ENCODE peak calls at places on chromosome 11, in seven cellular contexts. One of them, this sample, is unnamed.

GRCh38 chr11:123063396-123064267 is 1.7 kb upstream of the HSPA8 start:
- DNase-seq in CD4-positive, CD25-positive, alpha-beta regulatory T cell: peak; percentile 61
- DNase-seq in colonic mucosa: peak; percentile 53
- DNase-seq in lung: peak; percentile 41
- DNase-seq in mammary epithelial cell: peak; percentile 60
- DNase-seq in psoas muscle: peak; percentile 66
- DNase-seq in A673: peak; percentile 79
- DNase-seq in this sample: peak; percentile 66

GRCh38 chr11:73236879-73237278 is 18.8 kb downstream of the P2RY2 start:
- DNase-seq in colonic mucosa: peak; percentile 63
- DNase-seq in A673: peak; percentile 48
- DNase-seq in psoas muscle: peak; percentile 84
- DNase-seq in CD4-positive, CD25-positive, alpha-beta regulatory T cell: no peak
- DNase-seq in lung: peak; percentile 63
- DNase-seq in mammary epithelial cell: peak; percentile 48
- DNase-seq in this sample: no peak

GRCh38 chr11:3830088-3830487 is 10.7 kb downstream of the RHOG start:
- DNase-seq in psoas muscle: no peak
- DNase-seq in A673: no peak
- DNase-seq in mammary epithelial cell: no peak
- DNase-seq in colonic mucosa: no peak
- DNase-seq in lung: no peak
- DNase-seq in CD4-positive, CD25-positive, alpha-beta regulatory T cell: no peak
- DNase-seq in this sample: no peak

GRCh38 chr11:45024357-45024756 is 73.7 kb upstream of the TP53I11 start:
- DNase-seq in lung: no peak
- DNase-seq in colonic mucosa: no peak
- DNase-seq in A673: no peak
- DNase-seq in mammary epithelial cell: no peak
- DNase-seq in CD4-positive, CD25-positive, alpha-beta regulatory T cell: no peak
- DNase-seq in psoas muscle: no peak
- DNase-seq in this sample: no peak

GRCh38 chr11:119622454-119623143 is 106.4 kb downstream of the NECTIN1 start:
- DNase-seq in mammary epithelial cell: no peak
- DNase-seq in colonic mucosa: no peak
- DNase-seq in A673: no peak
- DNase-seq in psoas muscle: peak; percentile 7
- DNase-seq in CD4-positive, CD25-positive, alpha-beta regulatory T cell: no peak
- DNase-seq in lung: no peak
- DNase-seq in this sample: no peak

GRCh38 chr11:132944557-132944920 is 587.8 kb downstream of the OPCML start:
- DNase-seq in CD4-positive, CD25-positive, alpha-beta regulatory T cell: no peak
- DNase-seq in A673: no peak
- DNase-seq in colonic mucosa: no peak
- DNase-seq in lung: no peak
- DNase-seq in mammary epithelial cell: no peak
- DNase-seq in psoas muscle: no peak
- DNase-seq in this sample: no peak

GRCh38 chr11:58805065-58805464 is 39.4 kb downstream of the GLYATL2 start:
- DNase-seq in psoas muscle: no peak
- DNase-seq in CD4-positive, CD25-positive, alpha-beta regulatory T cell: no peak
- DNase-seq in colonic mucosa: no peak
- DNase-seq in mammary epithelial cell: peak; percentile 79
- DNase-seq in A673: no peak
- DNase-seq in lung: no peak
- DNase-seq in this sample: no peak

GRCh38 chr11:20337526-20338154 is 25.9 kb upstream of the HTATIP2 start:
- DNase-seq in CD4-positive, CD25-positive, alpha-beta regulatory T cell: no peak
- DNase-seq in psoas muscle: no peak
- DNase-seq in lung: no peak
- DNase-seq in A673: peak; percentile 46
- DNase-seq in colonic mucosa: no peak
- DNase-seq in mammary epithelial cell: peak; percentile 8
- DNase-seq in this sample: no peak

GRCh38 chr11:63014408-63015055 is 1.1 kb downstream of the SLC22A8 start:
- DNase-seq in colonic mucosa: no peak
- DNase-seq in psoas muscle: no peak
- DNase-seq in A673: no peak
- DNase-seq in CD4-positive, CD25-positive, alpha-beta regulatory T cell: no peak
- DNase-seq in lung: no peak
- DNase-seq in mammary epithelial cell: no peak
- DNase-seq in this sample: no peak

GRCh38 chr11:106391771-106392412 is 314.4 kb downstream of the AASDHPPT start:
- DNase-seq in colonic mucosa: no peak
- DNase-seq in lung: no peak
- DNase-seq in A673: peak; percentile 27
- DNase-seq in CD4-positive, CD25-positive, alpha-beta regulatory T cell: no peak
- DNase-seq in psoas muscle: no peak
- DNase-seq in mammary epithelial cell: peak; percentile 12
- DNase-seq in this sample: no peak

GRCh38 chr11:47616726-47617416 is 22.7 kb upstream of the C1QTNF4 start:
- DNase-seq in A673: peak; percentile 82
- DNase-seq in lung: peak; percentile 35
- DNase-seq in CD4-positive, CD25-positive, alpha-beta regulatory T cell: no peak
- DNase-seq in psoas muscle: no peak
- DNase-seq in colonic mucosa: peak; percentile 38
- DNase-seq in mammary epithelial cell: peak; percentile 28
- DNase-seq in this sample: no peak

GRCh38 chr11:109739374-109739773 is 317.4 kb downstream of the C11orf87 start:
- DNase-seq in psoas muscle: no peak
- DNase-seq in CD4-positive, CD25-positive, alpha-beta regulatory T cell: no peak
- DNase-seq in lung: no peak
- DNase-seq in mammary epithelial cell: no peak
- DNase-seq in colonic mucosa: no peak
- DNase-seq in A673: no peak
- DNase-seq in this sample: no peak

GRCh38 chr11:12125609-12126149 is 15.3 kb downstream of the MICAL2 start:
- DNase-seq in mammary epithelial cell: peak; percentile 83
- DNase-seq in psoas muscle: no peak
- DNase-seq in A673: no peak
- DNase-seq in colonic mucosa: no peak
- DNase-seq in CD4-positive, CD25-positive, alpha-beta regulatory T cell: no peak
- DNase-seq in lung: no peak
- DNase-seq in this sample: no peak

GRCh38 chr11:12123799-12124198 is 13.4 kb downstream of the MICAL2 start:
- DNase-seq in mammary epithelial cell: no peak
- DNase-seq in psoas muscle: no peak
- DNase-seq in CD4-positive, CD25-positive, alpha-beta regulatory T cell: no peak
- DNase-seq in A673: no peak
- DNase-seq in lung: no peak
- DNase-seq in colonic mucosa: no peak
- DNase-seq in this sample: no peak

GRCh38 chr11:12126352-12127019 is 16.1 kb downstream of the MICAL2 start:
- DNase-seq in CD4-positive, CD25-positive, alpha-beta regulatory T cell: no peak
- DNase-seq in mammary epithelial cell: peak; percentile 87
- DNase-seq in lung: peak; percentile 64
- DNase-seq in A673: no peak
- DNase-seq in colonic mucosa: no peak
- DNase-seq in psoas muscle: no peak
- DNase-seq in this sample: no peak

GRCh38 chr11:12123177-12123576 is 12.8 kb downstream of the MICAL2 start:
- DNase-seq in CD4-positive, CD25-positive, alpha-beta regulatory T cell: no peak
- DNase-seq in colonic mucosa: no peak
- DNase-seq in A673: no peak
- DNase-seq in lung: no peak
- DNase-seq in mammary epithelial cell: peak; percentile 80
- DNase-seq in psoas muscle: no peak
- DNase-seq in this sample: no peak

DNA sequence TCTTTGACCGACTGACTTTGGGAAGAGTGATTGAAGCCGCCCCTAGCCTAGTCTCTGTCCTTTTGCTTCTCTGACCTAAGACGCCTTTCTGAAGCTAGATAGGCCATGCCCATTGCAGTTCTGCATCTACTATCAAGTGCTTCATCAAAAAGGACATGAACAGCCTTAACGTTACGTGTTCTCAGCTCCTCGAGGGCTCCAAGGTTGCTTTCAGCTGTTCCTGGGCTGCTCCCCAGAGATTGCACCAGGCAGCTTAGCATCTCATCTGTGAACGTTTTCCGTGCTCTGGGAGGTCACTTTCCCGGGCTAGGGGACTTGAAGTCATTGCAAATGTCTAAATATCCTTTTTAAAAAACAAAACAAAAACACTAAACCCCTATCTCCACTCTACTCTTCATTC is 13.9 kb downstream of the MICAL2 start:
- DNase-seq in colonic mucosa: no peak
- DNase-seq in lung: no peak
- DNase-seq in psoas muscle: no peak
- DNase-seq in mammary epithelial cell: no peak
- DNase-seq in A673: no peak
- DNase-seq in CD4-positive, CD25-positive, alpha-beta regulatory T cell: no peak
- DNase-seq in this sample: no peak
- H3K27ac ChIP-seq in colonic mucosa: no peak overlapping the region
- H3K27ac ChIP-seq in lung: peak overlapping the region; percentile 42
- H3K27ac ChIP-seq in psoas muscle: no peak overlapping the region
- H3K27ac ChIP-seq in mammary epithelial cell: peak overlapping the region; percentile 88
- H3K27ac ChIP-seq in A673: no peak overlapping the region
- H3K27ac ChIP-seq in CD4-positive, CD25-positive, alpha-beta regulatory T cell: no peak overlapping the region
- H3K27ac ChIP-seq in this sample: peak overlapping the region; percentile 29

DNA sequence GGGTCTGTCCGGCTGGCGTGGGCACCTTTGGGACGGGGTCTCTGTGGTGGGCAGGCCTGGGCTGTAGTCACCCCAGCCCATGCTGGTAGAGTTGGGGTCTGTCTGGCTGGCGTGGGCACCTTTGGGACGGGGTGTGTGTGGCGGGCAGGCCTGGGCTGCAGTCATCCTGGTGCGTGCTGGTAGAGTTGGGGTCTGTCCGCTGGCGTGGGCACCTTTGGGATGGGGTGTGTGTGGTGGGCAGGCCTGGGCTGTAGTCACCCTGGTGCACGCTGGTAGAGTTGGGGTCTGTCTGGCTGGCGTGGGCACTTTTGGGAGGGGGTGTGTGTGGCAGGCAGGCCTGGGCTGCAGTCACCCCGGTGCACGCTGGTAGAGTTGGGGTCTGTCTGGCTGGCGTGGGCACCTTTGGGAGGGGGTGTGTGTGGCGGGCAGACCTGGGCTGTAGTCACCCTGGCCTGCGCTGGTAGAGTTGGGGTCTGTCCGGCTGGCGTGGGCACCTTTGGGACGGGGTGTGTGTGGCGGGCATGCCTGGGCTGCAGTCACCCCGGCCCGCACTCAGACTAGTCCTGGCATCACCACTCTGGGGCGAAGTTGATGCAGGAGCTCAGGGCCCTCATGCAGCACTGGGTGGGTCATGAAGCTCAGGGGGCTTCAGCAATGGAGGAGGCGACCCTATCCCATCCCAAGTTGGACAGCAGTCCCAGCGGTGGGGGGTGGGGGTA is 19.3 kb downstream of the PRR33 start:
- DNase-seq in lung: no peak
- DNase-seq in psoas muscle: peak; percentile 33
- DNase-seq in mammary epithelial cell: no peak
- DNase-seq in colonic mucosa: no peak
- DNase-seq in A673: no peak
- DNase-seq in CD4-positive, CD25-positive, alpha-beta regulatory T cell: no peak
- DNase-seq in this sample: no peak
- H3K4me1 ChIP-seq in lung: peaks cover 3% of the 10 kb centered on the region
- H3K4me1 ChIP-seq in psoas muscle: peaks cover 12% of the 10 kb centered on the region
- H3K4me1 ChIP-seq in mammary epithelial cell: peaks cover 23% of the 10 kb centered on the region
- H3K4me1 ChIP-seq in colonic mucosa: no peaks in the 10 kb centered on the region
- H3K4me1 ChIP-seq in A673: no peaks in the 10 kb centered on the region
- H3K4me1 ChIP-seq in CD4-positive, CD25-positive, alpha-beta regulatory T cell: peaks cover 71% of the 10 kb centered on the region
- H3K4me1 ChIP-seq in this sample: peaks cover 40% of the 10 kb centered on the region

DNA sequence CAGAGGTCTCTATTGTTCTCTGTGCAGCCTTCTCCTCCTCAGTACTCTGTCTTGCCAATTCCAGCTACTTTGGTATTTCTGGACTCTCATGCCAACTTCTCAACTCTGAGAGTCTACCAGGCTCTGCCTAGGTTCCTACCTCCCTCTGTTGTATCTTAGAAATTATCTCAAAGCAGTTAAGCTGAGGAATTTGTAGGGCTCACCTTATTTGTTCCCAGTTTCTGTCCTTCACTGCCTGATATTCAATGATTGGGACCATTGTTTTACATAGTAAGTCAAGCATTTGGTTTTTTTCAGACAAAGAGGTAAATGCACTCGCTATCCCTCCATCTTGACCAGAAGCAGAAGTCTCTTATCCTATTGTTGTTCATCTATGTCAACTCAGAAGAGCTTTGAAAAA is 205.0 kb upstream of the PGR start:
- DNase-seq in colonic mucosa: no peak
- DNase-seq in psoas muscle: no peak
- DNase-seq in CD4-positive, CD25-positive, alpha-beta regulatory T cell: no peak
- DNase-seq in lung: no peak
- DNase-seq in A673: no peak
- DNase-seq in mammary epithelial cell: no peak
- DNase-seq in this sample: no peak
- H3K9me3 ChIP-seq in colonic mucosa: no peaks in the 10 kb centered on the region
- H3K9me3 ChIP-seq in psoas muscle: no peaks in the 10 kb centered on the region
- H3K9me3 ChIP-seq in CD4-positive, CD25-positive, alpha-beta regulatory T cell: no peaks in the 10 kb centered on the region
- H3K9me3 ChIP-seq in lung: no peaks in the 10 kb centered on the region
- H3K9me3 ChIP-seq in A673: no peaks in the 10 kb centered on the region
- H3K9me3 ChIP-seq in mammary epithelial cell: no peaks in the 10 kb centered on the region
- H3K9me3 ChIP-seq in this sample: no peaks in the 10 kb centered on the region

GRCh38 chr11:12390687-12391110 is 13.3 kb downstream of the PARVA start:
- DNase-seq in colonic mucosa: no peak
- DNase-seq in lung: no peak
- DNase-seq in CD4-positive, CD25-positive, alpha-beta regulatory T cell: no peak
- DNase-seq in psoas muscle: no peak
- DNase-seq in mammary epithelial cell: no peak
- DNase-seq in A673: no peak
- DNase-seq in this sample: no peak

GRCh38 chr11:12388939-12389670 is 11.7 kb downstream of the PARVA start:
- DNase-seq in mammary epithelial cell: no peak
- DNase-seq in A673: no peak
- DNase-seq in lung: no peak
- DNase-seq in colonic mucosa: no peak
- DNase-seq in psoas muscle: no peak
- DNase-seq in CD4-positive, CD25-positive, alpha-beta regulatory T cell: no peak
- DNase-seq in this sample: no peak

GRCh38 chr11:12388171-12388570 is 10.8 kb downstream of the PARVA start:
- DNase-seq in CD4-positive, CD25-positive, alpha-beta regulatory T cell: no peak
- DNase-seq in A673: no peak
- DNase-seq in lung: no peak
- DNase-seq in colonic mucosa: no peak
- DNase-seq in mammary epithelial cell: no peak
- DNase-seq in psoas muscle: no peak
- DNase-seq in this sample: no peak

GRCh38 chr11:12389676-12390075 is 12.3 kb downstream of the PARVA start:
- DNase-seq in CD4-positive, CD25-positive, alpha-beta regulatory T cell: no peak
- DNase-seq in psoas muscle: no peak
- DNase-seq in mammary epithelial cell: peak; percentile 97
- DNase-seq in A673: no peak
- DNase-seq in lung: no peak
- DNase-seq in colonic mucosa: no peak
- DNase-seq in this sample: no peak

GRCh38 chr11:12390258-12390657 is 12.9 kb downstream of the PARVA start:
- DNase-seq in colonic mucosa: no peak
- DNase-seq in mammary epithelial cell: no peak
- DNase-seq in CD4-positive, CD25-positive, alpha-beta regulatory T cell: no peak
- DNase-seq in A673: no peak
- DNase-seq in lung: no peak
- DNase-seq in psoas muscle: no peak
- DNase-seq in this sample: no peak
- H3K27ac ChIP-seq in colonic mucosa: no peak overlapping the region
- H3K27ac ChIP-seq in mammary epithelial cell: peak overlapping the region; percentile 82
- H3K27ac ChIP-seq in CD4-positive, CD25-positive, alpha-beta regulatory T cell: no peak overlapping the region
- H3K27ac ChIP-seq in A673: no peak overlapping the region
- H3K27ac ChIP-seq in lung: peak overlapping the region; percentile 37
- H3K27ac ChIP-seq in psoas muscle: no peak overlapping the region
- H3K27ac ChIP-seq in this sample: no peak overlapping the region

This sample was measured in CD8-positive, alpha-beta memory T cell.